ENCODE peak calls at places on chromosomes 7 and 10, in nine cellular contexts. B, Z, U, Q, L, E, R, N and A are unnamed samples.

GRCh38 chr10:24432478-24433416 is 223.8 kb downstream of the KIAA1217 start:
- DNase-seq in B (no peak), Z (peak; percentile 58), U (no peak), Q (no peak), L (no peak), E (peak; percentile 43), R (no peak), N (no peak), A (no peak)

GRCh38 chr7:45665172-45665571 is 91.0 kb downstream of the ADCY1 start:
- DNase-seq in B (no peak), Z (no peak), U (no peak), Q (no peak), L (no peak), E (no peak), R (no peak), N (no peak), A (no peak)

GRCh38 chr10:5466451-5466996 is 32.8 kb downstream of the CALML5 start:
- DNase-seq in B (no peak), Z (peak; percentile 87), U (no peak), Q (no peak), L (peak; percentile 80), E (peak; percentile 73), R (peak; percentile 27), N (no peak), A (peak; percentile 73)

GRCh38 chr10:75613685-75614587 is 182.5 kb downstream of the LRMDA start:
- DNase-seq in B (no peak), Z (no peak), U (no peak), Q (no peak), L (no peak), E (no peak), R (peak; percentile 37), N (no peak), A (no peak)

GRCh38 chr10:125158528-125159485 is 1.6 kb downstream of the CTBP2 start:
- DNase-seq in B (no peak), Z (peak; percentile 35), U (peak; percentile 71), Q (peak; percentile 71), L (peak; percentile 76), E (peak; percentile 44), R (peak; percentile 55), N (peak; percentile 55), A (peak; percentile 61)

GRCh38 chr10:32038777-32039176 is 17.4 kb downstream of the KIF5B start:
- DNase-seq in B (no peak), Z (no peak), U (no peak), Q (no peak), L (no peak), E (no peak), R (no peak), N (no peak), A (no peak)

GRCh38 chr7:82816272-82816671 is 346.4 kb downstream of the PCLO start:
- DNase-seq in B (no peak), Z (no peak), U (no peak), Q (no peak), L (no peak), E (peak; percentile 23), R (no peak), N (no peak), A (no peak)

GRCh38 chr10:72461085-72461484 is 106.4 kb upstream of the DNAJB12 start:
- DNase-seq in B (no peak), Z (no peak), U (peak; percentile 8), Q (no peak), L (no peak), E (no peak), R (no peak), N (no peak), A (no peak)

GRCh38 chr10:86583983-86584382 is 62.4 kb upstream of the WAPL start:
- DNase-seq in B (peak; percentile 39), Z (no peak), U (no peak), Q (no peak), L (no peak), E (peak; percentile 15), R (peak; percentile 23), N (no peak), A (peak; percentile 34)

GRCh38 chr7:107754642-107755041 is 10.7 kb downstream of the CBLL1 start:
- DNase-seq in B (no peak), Z (no peak), U (no peak), Q (no peak), L (no peak), E (peak; percentile 13), R (no peak), N (no peak), A (no peak)
- H3K36me3 ChIP-seq in B (peaks cover 86% of the 10 kb centered on the region), Z (peaks cover 37% of the 10 kb centered on the region), U (peaks cover 100% of the 10 kb centered on the region), Q (peaks cover 97% of the 10 kb centered on the region), L (peaks cover 99% of the 10 kb centered on the region), E (peaks cover 57% of the 10 kb centered on the region), R (peaks cover 26% of the 10 kb centered on the region), N (no peaks in the 10 kb centered on the region), A (peaks cover 20% of the 10 kb centered on the region)

GRCh38 chr7:117313582-117313981 is 9.3 kb downstream of the WNT2 start:
- DNase-seq in B (no peak), Z (no peak), U (no peak), Q (no peak), L (no peak), E (no peak), R (no peak), N (no peak), A (no peak)

GRCh38 chr7:117308891-117309290 is 14.0 kb downstream of the WNT2 start:
- DNase-seq in B (no peak), Z (no peak), U (no peak), Q (no peak), L (no peak), E (no peak), R (no peak), N (no peak), A (no peak)

GRCh38 chr7:117312593-117312992 is 10.3 kb downstream of the WNT2 start:
- DNase-seq in B (no peak), Z (no peak), U (no peak), Q (no peak), L (no peak), E (no peak), R (no peak), N (no peak), A (no peak)
- TF ChIP-seq CTCF in B (no peak), Z (peak; percentile 46), U (no peak), Q (no peak), L (no peak), E (peak; percentile 55), R (peak; percentile 4), N (no peak), A (peak; percentile 22)

GRCh38 chr7:157775560-157776332 is 438.9 kb downstream of the DNAJB6 start:
- DNase-seq in B (no peak), Z (no peak), U (no peak), Q (no peak), L (peak; percentile 35), E (no peak), R (no peak), N (no peak), A (no peak)
- H3K9me3 ChIP-seq in B (no peaks in the 10 kb centered on the region), Z (peaks cover 3% of the 10 kb centered on the region), U (peaks cover 6% of the 10 kb centered on the region), Q (peaks cover 7% of the 10 kb centered on the region), L (peaks cover 10% of the 10 kb centered on the region), E (no peaks in the 10 kb centered on the region), R (no peaks in the 10 kb centered on the region), N (no peaks in the 10 kb centered on the region), A (no peaks in the 10 kb centered on the region)

GRCh38 chr10:1010703-1011102 is 15.0 kb downstream of the IDI2 start:
- DNase-seq in B (no peak), Z (no peak), U (no peak), Q (no peak), L (no peak), E (no peak), R (no peak), N (no peak), A (no peak)
- H3K36me3 ChIP-seq in B (peaks cover 18% of the 10 kb centered on the region), Z (peaks cover 23% of the 10 kb centered on the region), U (peaks cover 92% of the 10 kb centered on the region), Q (peaks cover 94% of the 10 kb centered on the region), L (peaks cover 94% of the 10 kb centered on the region), E (peaks cover 15% of the 10 kb centered on the region), R (no peaks in the 10 kb centered on the region), N (no peaks in the 10 kb centered on the region), A (no peaks in the 10 kb centered on the region)

GRCh38 chr7:21544303-21544656 is 1.4 kb downstream of the DNAH11 start:
- DNase-seq in B (no peak), Z (no peak), U (no peak), Q (no peak), L (no peak), E (no peak), R (no peak), N (no peak), A (no peak)

GRCh38 chr7:21543528-21544302 is 876 bp downstream of the DNAH11 start:
- DNase-seq in B (no peak), Z (no peak), U (no peak), Q (no peak), L (no peak), E (peak; percentile 55), R (peak; percentile 29), N (no peak), A (no peak)

GRCh38 chr7:21542891-21543527 is at the start of gene DNAH11:
- DNase-seq in B (peak; percentile 30), Z (peak; percentile 9), U (no peak), Q (peak; percentile 28), L (peak; percentile 67), E (peak; percentile 55), R (peak; percentile 84), N (no peak), A (peak; percentile 77)

GRCh38 chr7:21538936-21539335 is 3.9 kb upstream of the DNAH11 start:
- DNase-seq in B (no peak), Z (no peak), U (no peak), Q (no peak), L (no peak), E (no peak), R (no peak), N (no peak), A (no peak)
- TF ChIP-seq CTCF in B (no peak), Z (no peak), U (no peak), Q (no peak), L (no peak), E (no peak), R (no peak), N (no peak), A (no peak)

DNA sequence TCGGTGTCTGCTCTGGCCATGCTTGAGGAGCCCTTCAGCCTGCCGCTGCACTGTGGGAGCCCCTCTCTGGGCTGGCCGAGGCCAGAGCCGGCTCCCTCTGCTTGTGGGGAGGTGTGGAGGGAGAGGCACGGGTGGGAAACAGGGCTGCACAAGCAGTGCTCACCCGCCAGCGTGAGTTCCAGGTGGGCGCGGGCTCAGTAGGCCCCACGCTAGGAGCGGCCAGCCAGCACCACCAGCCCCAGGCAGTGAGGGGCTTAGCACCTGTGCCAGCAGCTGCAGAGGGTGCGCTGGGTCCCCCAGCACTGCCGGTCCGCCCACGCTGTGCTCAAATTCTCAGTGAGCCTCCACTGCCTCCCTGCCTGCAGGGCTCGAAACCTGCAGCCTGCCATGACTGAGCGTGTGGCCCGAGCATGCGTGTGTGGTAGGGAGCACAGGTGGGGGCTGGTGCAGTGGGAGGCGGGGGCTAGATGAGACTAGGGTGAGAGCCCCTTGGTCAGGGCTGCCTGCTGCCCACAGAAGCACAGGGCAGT is 223.0 kb downstream of the ZNF248 start:
- DNase-seq in B (no peak), Z (no peak), U (no peak), Q (no peak), L (no peak), E (no peak), R (no peak), N (no peak), A (no peak)
- H3K9me3 ChIP-seq in B (peaks cover 3% of the 10 kb centered on the region), Z (no peaks in the 10 kb centered on the region), U (no peaks in the 10 kb centered on the region), Q (peaks cover 28% of the 10 kb centered on the region), L (no peaks in the 10 kb centered on the region), E (peaks cover 12% of the 10 kb centered on the region), R (no peaks in the 10 kb centered on the region), N (no peaks in the 10 kb centered on the region), A (no peaks in the 10 kb centered on the region)